ENCODE peak calls at places on chromosomes 7 and 10, in ten cellular contexts. A is Peyer's patch; L is CD4-positive, alpha-beta memory T cell; S is left ventricle myocardium inferior; K is psoas muscle; W is ascending aorta; H is OCI-LY7; D is HCT116; Y is NT2/D1; I is aorta. J is an unnamed sample. For H3K4me1, the result is how much of the 10 kb centered on the place peaks cover.

GRCh38 chr7:56091591-56091990 is 1.2 kb downstream of the PHKG1 start:
- DNase-seq in K (peak), Y (no peak), L (no peak), S (peak), I (peak), A (no peak), D (no peak), H (no peak), W (peak), J (peak)

GRCh38 chr10:113897693-113898618 is 43.5 kb downstream of the NHLRC2 start:
- DNase-seq in Y (no peak), A (no peak), H (no peak), S (peak), D (no peak), I (no peak), K (no peak), L (no peak), W (no peak), J (peak)

GRCh38 chr7:30633223-30633622 is 38.5 kb downstream of the GARS1 start:
- DNase-seq in K (no peak), A (no peak), S (no peak), L (no peak), W (no peak), I (no peak), H (no peak), D (no peak), Y (no peak), J (no peak)

GRCh38 chr10:69318997-69319727 is 40.9 kb downstream of the HK1 start:
- DNase-seq in D (no peak), S (peak), W (peak), L (peak), H (peak), K (peak), A (peak), Y (no peak), I (peak), J (peak)

GRCh38 chr10:20105931-20106330 is 289.7 kb downstream of the PLXDC2 start:
- DNase-seq in H (no peak), D (no peak), I (no peak), K (no peak), Y (no peak), A (no peak), S (no peak), L (no peak), W (no peak), J (no peak)

GRCh38 chr7:5360451-5360850 is 63.2 kb downstream of the TNRC18 start:
- DNase-seq in K (no peak), D (no peak), W (no peak), A (no peak), L (no peak), H (no peak), S (no peak), I (no peak), Y (no peak), J (no peak)

GRCh38 chr10:93131956-93132355 is 58.3 kb downstream of the CYP26A1 start:
- DNase-seq in I (no peak), D (no peak), S (no peak), W (no peak), A (no peak), K (no peak), H (no peak), L (no peak), Y (no peak), J (no peak)

GRCh38 chr7:93407239-93407638 is 167.3 kb downstream of the CALCR start:
- DNase-seq in Y (no peak), H (no peak), D (no peak), L (no peak), K (no peak), A (no peak), S (no peak), I (no peak), W (no peak), J (no peak)

GRCh38 chr10:18097524-18097923 is 42.7 kb upstream of the CACNB2 start:
- DNase-seq in K (no peak), A (no peak), L (no peak), Y (no peak), I (no peak), W (no peak), D (no peak), S (no peak), H (no peak), J (peak)

GRCh38 chr10:14325325-14325955 is 5.3 kb downstream of the FRMD4A start:
- DNase-seq in S (peak), Y (peak), A (no peak), I (peak), L (peak), W (no peak), H (peak), K (no peak), D (peak), J (peak)

GRCh38 chr7:126016722-126017121 is 1087.1 kb upstream of the POT1 start:
- DNase-seq in D (no peak), A (no peak), H (no peak), W (no peak), L (no peak), Y (no peak), S (no peak), K (no peak), I (no peak), J (no peak)

GRCh38 chr7:157684596-157685429 is 348.0 kb downstream of the DNAJB6 start:
- DNase-seq in D (no peak), A (peak), Y (no peak), S (no peak), W (peak), L (no peak), I (no peak), K (no peak), H (no peak), J (no peak)

GRCh38 chr7:12397671-12398070 is 6.0 kb downstream of the VWDE start:
- DNase-seq in A (no peak), S (no peak), I (no peak), K (no peak), D (no peak), L (no peak), W (no peak), H (no peak), Y (no peak), J (no peak)

GRCh38 chr10:110208614-110209398 is 1.4 kb downstream of the MXI1 start:
- DNase-seq in I (peak), Y (no peak), K (peak), L (peak), D (no peak), S (peak), H (peak), A (peak), W (peak), J (peak)

GRCh38 chr10:59143550-59143949 is 32.9 kb upstream of the PHYHIPL start:
- DNase-seq in I (no peak), K (no peak), Y (no peak), A (no peak), L (no peak), W (no peak), D (no peak), H (no peak), S (no peak), J (no peak)

GRCh38 chr7:51950811-51951210 is 634.2 kb upstream of the COBL start:
- DNase-seq in I (no peak), D (no peak), H (no peak), A (no peak), W (no peak), K (no peak), L (no peak), Y (peak), S (no peak), J (no peak)

GRCh38 chr10:79003183-79004100 is 65.3 kb upstream of the ZMIZ1 start:
- DNase-seq in D (no peak), I (no peak), L (no peak), W (no peak), A (peak), S (no peak), K (peak), H (no peak), Y (no peak), J (no peak)

GRCh38 chr7:44385384-44386138 is 60.2 kb upstream of the CAMK2B start:
- DNase-seq in H (no peak), W (peak), I (no peak), S (no peak), Y (no peak), K (no peak), L (no peak), D (no peak), A (no peak), J (no peak)

GRCh38 chr7:27605689-27606269 is 56.9 kb downstream of the HIBADH start:
- DNase-seq in S (no peak), L (no peak), D (no peak), A (no peak), Y (no peak), K (no peak), I (no peak), H (peak), W (no peak), J (peak)

GRCh38 chr10:15254808-15255655 is 86.5 kb upstream of the NMT2 start:
- DNase-seq in H (no peak), A (no peak), W (no peak), S (no peak), K (no peak), D (no peak), L (peak), I (no peak), Y (no peak), J (no peak)

GRCh38 chr7:69819306-69819705 is 221.0 kb downstream of the AUTS2 start:
- DNase-seq in W (no peak), A (no peak), S (no peak), Y (no peak), D (no peak), L (no peak), H (no peak), I (no peak), K (no peak), J (no peak)

GRCh38 chr7:32044739-32045138 is 25.5 kb downstream of the PDE1C start:
- DNase-seq in H (no peak), D (no peak), Y (no peak), A (no peak), L (no peak), S (no peak), K (no peak), I (no peak), W (no peak), J (no peak)

GRCh38 chr7:118152149-118152548 is 31.8 kb upstream of the LSM8 start:
- DNase-seq in D (no peak), W (no peak), Y (peak), S (no peak), L (no peak), I (no peak), H (no peak), K (no peak), A (no peak), J (no peak)

DNA sequence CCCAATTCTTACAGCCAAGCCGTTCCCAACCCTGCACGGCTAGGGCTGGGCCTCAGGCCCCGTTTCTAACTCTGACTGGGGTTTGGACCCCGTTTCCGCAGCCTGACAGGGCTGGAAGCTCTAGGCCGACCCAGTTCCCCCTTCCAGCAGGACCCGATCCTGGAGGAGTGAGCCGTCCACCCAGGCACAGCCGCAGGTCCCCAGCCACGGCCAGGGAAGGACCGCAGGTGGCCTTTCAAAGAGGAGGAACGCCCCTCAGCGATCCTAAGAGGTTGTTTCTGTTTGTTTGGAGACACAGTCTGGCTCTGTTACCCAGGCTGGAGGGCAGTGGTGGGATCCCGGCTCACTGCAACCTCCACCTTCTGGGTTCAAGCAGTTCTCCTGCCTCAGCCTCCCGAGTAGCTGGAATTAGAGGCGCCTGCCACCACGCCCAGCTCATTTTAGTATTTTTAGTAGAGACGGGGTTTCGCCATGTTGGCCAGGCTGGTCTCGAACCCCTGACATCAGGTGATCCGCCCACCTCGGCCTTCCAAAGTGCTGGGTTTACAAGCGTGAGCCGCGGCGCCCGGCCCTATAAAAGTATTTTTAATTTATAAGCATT is 778 bp upstream of the GET4 start:
- DNase-seq in Y (no peak), H (no peak), W (no peak), A (no peak), I (no peak), L (no peak), D (no peak), K (peak), S (no peak), J (no peak)
- H3K4me3 ChIP-seq in Y (no peak), H (peak), W (peak), A (peak), I (no peak), L (peak), D (peak), K (peak), S (peak), J (peak)

GRCh38 chr10:61949687-61950086 is 48.2 kb downstream of the ARID5B start:
- DNase-seq in D (no peak), W (no peak), S (no peak), K (no peak), I (no peak), L (no peak), H (no peak), Y (no peak), A (no peak), J (no peak)
- H3K4me1 ChIP-seq in D (under half), W (under half), S (under half), K (under half), I (under half), L (under half), H (under half), Y (under half), A (under half), J (under half)

GRCh38 chr10:87873656-87874055 is 10.2 kb downstream of the PTEN start:
- DNase-seq in S (no peak), I (no peak), Y (no peak), K (no peak), D (no peak), W (no peak), A (no peak), H (no peak), L (no peak), J (no peak)
- H3K4me3 ChIP-seq in S (peak), I (no peak), Y (no peak), K (peak), D (no peak), W (peak), A (no peak), H (peak), L (no peak), J (no peak)

DNA sequence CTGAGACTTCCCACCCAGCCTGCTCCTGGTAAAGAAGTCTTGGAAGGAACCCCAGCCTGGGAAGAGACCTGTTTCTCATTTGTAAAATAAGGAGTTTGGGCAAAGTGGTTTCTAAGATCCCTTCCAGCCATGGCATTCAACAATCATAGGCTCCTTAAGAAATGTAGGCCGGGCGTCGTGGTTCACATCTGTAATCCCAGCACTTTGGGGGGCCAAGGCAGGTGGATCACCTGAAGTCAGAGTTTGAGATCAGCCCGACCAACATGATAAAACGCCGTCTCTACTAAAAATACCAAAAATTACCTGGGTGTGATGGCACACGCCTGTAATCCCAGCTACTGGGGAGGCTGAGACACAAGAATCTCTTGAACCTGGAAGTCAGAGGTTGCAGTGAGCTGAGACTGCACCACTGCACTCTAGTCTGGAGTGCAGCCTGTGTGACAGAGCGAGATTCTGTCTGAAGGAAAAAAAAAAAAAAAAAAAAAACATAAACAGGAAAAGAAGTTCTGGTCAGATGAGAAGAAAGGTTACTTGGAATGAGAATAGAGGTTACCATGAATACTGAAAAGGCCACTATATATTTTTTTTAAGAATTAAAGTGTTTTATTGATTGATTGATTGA is 15.9 kb downstream of the DLG5 start:
- DNase-seq in I (no peak), Y (no peak), W (no peak), K (no peak), L (no peak), A (no peak), H (no peak), S (no peak), D (no peak), J (no peak)
- H3K4me1 ChIP-seq in I (under half), Y (under half), W (under half), K (half or more), L (under half), A (under half), H (under half), S (under half), D (half or more), J (half or more)

GRCh38 chr10:130300608-130301025 is 164.4 kb downstream of the GLRX3 start:
- DNase-seq in I (peak), K (peak), S (peak), H (no peak), A (peak), Y (no peak), D (no peak), L (no peak), W (no peak), J (no peak)

DNA sequence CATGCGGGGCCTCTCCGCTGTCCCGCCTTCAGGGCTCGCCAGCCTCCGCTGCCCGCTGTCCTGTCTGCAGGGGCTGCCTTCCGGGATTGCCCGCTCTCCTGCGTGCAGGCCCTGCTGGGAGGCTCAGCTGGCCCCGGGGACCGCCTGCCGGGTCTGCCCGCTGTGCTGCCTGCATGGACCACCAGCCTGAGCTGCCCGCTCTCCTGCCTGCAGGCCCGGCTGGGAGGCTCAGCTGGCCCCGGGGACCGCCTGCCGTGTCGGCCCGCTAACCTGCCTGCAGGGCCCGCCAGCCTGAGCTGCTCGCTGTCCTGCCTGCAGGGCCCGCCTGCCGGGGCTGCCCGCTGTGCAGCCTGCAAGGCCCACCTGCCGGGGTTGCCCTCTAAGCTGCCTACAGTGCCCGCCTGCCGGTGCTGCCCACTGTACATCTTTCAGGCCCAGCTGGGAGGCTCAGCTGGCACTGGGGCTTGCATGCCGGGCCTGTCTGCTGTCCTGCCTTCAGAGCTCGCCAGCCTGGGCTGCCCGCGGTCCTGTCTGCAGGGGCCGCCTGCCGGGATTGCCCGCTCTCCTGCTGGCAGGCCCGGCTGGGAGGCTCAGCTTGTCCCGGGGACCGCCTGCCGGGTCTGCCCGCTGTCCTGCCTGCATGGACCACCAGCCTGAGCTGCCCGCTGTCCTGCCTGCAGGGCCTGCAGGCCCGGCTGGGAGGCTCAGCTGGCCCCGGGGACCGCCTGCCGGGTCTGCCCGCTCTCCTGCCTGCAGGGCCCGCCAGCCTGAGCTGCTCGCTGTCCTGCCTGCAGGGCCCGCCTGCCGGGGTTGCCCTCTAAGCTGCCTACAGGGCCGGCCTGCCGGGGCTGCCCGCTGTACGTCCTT is 165.1 kb downstream of the GLRX3 start:
- DNase-seq in K (peak), I (peak), W (no peak), L (peak), D (no peak), Y (no peak), A (peak), H (no peak), S (peak), J (no peak)
- H3K4me3 ChIP-seq in K (peak), I (peak), W (no peak), L (peak), D (no peak), Y (no peak), A (peak), H (no peak), S (peak), J (peak)

GRCh38 chr10:119375574-119376265 is 166.8 kb downstream of the RGS10 start:
- DNase-seq in D (no peak), I (peak), K (peak), Y (no peak), S (peak), W (no peak), L (no peak), H (no peak), A (peak), J (peak)
- H3K4me1 ChIP-seq in D (under half), I (under half), K (under half), Y (under half), S (half or more), W (under half), L (under half), H (under half), A (under half), J (under half)

GRCh38 chr10:29450405-29450804 is 161.5 kb downstream of the LYZL1 start:
- DNase-seq in K (no peak), I (no peak), W (no peak), H (no peak), A (no peak), S (no peak), L (no peak), D (no peak), Y (no peak), J (no peak)

GRCh38 chr10:29446327-29446726 is 157.5 kb downstream of the LYZL1 start:
- DNase-seq in L (no peak), I (no peak), Y (no peak), K (no peak), W (no peak), H (no peak), D (no peak), A (no peak), S (no peak), J (peak)

GRCh38 chr10:29451946-29452345 is 163.1 kb downstream of the LYZL1 start:
- DNase-seq in D (no peak), Y (no peak), A (no peak), I (no peak), S (no peak), W (no peak), L (no peak), H (no peak), K (no peak), J (no peak)

GRCh38 chr10:29443745-29444523 is 155.1 kb downstream of the LYZL1 start:
- DNase-seq in S (no peak), A (no peak), I (no peak), K (no peak), Y (no peak), H (no peak), W (no peak), D (no peak), L (no peak), J (no peak)

GRCh38 chr10:29448125-29448524 is 159.3 kb downstream of the LYZL1 start:
- DNase-seq in A (no peak), K (no peak), H (no peak), W (no peak), I (no peak), L (no peak), S (no peak), D (no peak), Y (no peak), J (no peak)
- H3K4me3 ChIP-seq in A (no peak), K (no peak), H (no peak), W (no peak), I (no peak), L (no peak), S (no peak), D (no peak), Y (no peak), J (no peak)

GRCh38 chr10:97543025-97543546 is 29.5 kb upstream of the ANKRD2 start:
- DNase-seq in I (peak), K (peak), W (peak), Y (no peak), L (no peak), D (peak), S (peak), A (no peak), H (no peak), J (peak)
- H3K4me1 ChIP-seq in I (under half), K (half or more), W (half or more), Y (under half), L (under half), D (half or more), S (half or more), A (under half), H (under half), J (half or more)

GRCh38 chr7:29270579-29270978 is 76.0 kb downstream of the CHN2 start:
- DNase-seq in S (no peak), L (no peak), K (no peak), W (no peak), Y (no peak), A (no peak), I (no peak), D (no peak), H (no peak), J (no peak)
- H3K4me3 ChIP-seq in S (no peak), L (no peak), K (no peak), W (no peak), Y (no peak), A (no peak), I (no peak), D (no peak), H (no peak), J (no peak)

GRCh38 chr7:47936323-47936722 is 11.9 kb downstream of the PKD1L1 start:
- DNase-seq in S (no peak), D (no peak), H (no peak), Y (no peak), I (no peak), L (no peak), W (no peak), K (no peak), A (no peak), J (no peak)
- H3K4me1 ChIP-seq in S (half or more), D (under half), H (under half), Y (under half), I (under half), L (under half), W (under half), K (under half), A (under half), J (under half)

J was measured in adipocyte.